ENCODE peak calls at places on chromosomes 13 and 19, in eight cellular contexts. J is Right ventricle myocardium superior, Y is NCI-H1436, O is Daoy, H is 8988T, F is uterus, P is testis, R is iris pigment epithelial cell. I is an unnamed sample.

GRCh38 chr13:107348931-107349330 is 781.0 kb upstream of the ARGLU1 start:
- DNase-seq in J (no peak), Y (no peak), O (peak), H (no peak), F (no peak), P (no peak), R (peak), I (no peak)

GRCh38 chr13:23946067-23946466 is 48.8 kb upstream of the C1QTNF9B start:
- DNase-seq in J (no peak), Y (no peak), O (no peak), H (no peak), F (no peak), P (no peak), R (no peak), I (no peak)

GRCh38 chr13:93862259-93862658 is 617.2 kb downstream of the DCT start:
- DNase-seq in J (no peak), Y (no peak), O (no peak), H (no peak), F (no peak), P (no peak), R (peak), I (no peak)

GRCh38 chr13:112700291-112701060 is 10.6 kb downstream of the ATP11A start:
- DNase-seq in J (no peak), Y (no peak), O (no peak), H (no peak), F (no peak), P (no peak), R (no peak), I (no peak)

GRCh38 chr19:37333457-37333856 is 37.4 kb upstream of the ZNF527 start:
- DNase-seq in J (no peak), Y (no peak), O (peak), H (no peak), F (no peak), P (no peak), R (no peak), I (no peak)

GRCh38 chr19:51490676-51491075 is 10.9 kb downstream of the SIGLEC12 start:
- DNase-seq in J (no peak), Y (no peak), O (peak), H (no peak), F (no peak), P (peak), R (no peak), I (no peak)

GRCh38 chr13:41361501-41361900 is 50.4 kb downstream of the NAA16 start:
- DNase-seq in J (no peak), Y (no peak), O (no peak), H (no peak), F (no peak), P (no peak), R (peak), I (no peak)

GRCh38 chr13:96003304-96003703 is 49.9 kb downstream of the UGGT2 start:
- DNase-seq in J (no peak), Y (no peak), O (no peak), H (no peak), F (no peak), P (no peak), R (peak), I (no peak)

GRCh38 chr13:78129850-78130249 is 211.2 kb upstream of the EDNRB start:
- DNase-seq in J (no peak), Y (no peak), O (no peak), H (no peak), F (no peak), P (no peak), R (no peak), I (no peak)

GRCh38 chr13:40798380-40798779 is 9.0 kb downstream of the SLC25A15 start:
- DNase-seq in J (no peak), Y (peak), O (no peak), H (no peak), F (no peak), P (no peak), R (no peak), I (no peak)

GRCh38 chr13:62014299-62014698 is 598.6 kb upstream of the PCDH20 start:
- DNase-seq in J (no peak), Y (peak), O (no peak), H (no peak), F (no peak), P (no peak), R (peak), I (no peak)

GRCh38 chr19:55702131-55702627 is 27.2 kb downstream of the EPN1 start:
- DNase-seq in J (peak), Y (no peak), O (no peak), H (no peak), F (no peak), P (peak), R (no peak), I (no peak)

GRCh38 chr13:23657056-23657455 is 86.8 kb downstream of the TNFRSF19 start:
- DNase-seq in J (no peak), Y (no peak), O (no peak), H (no peak), F (no peak), P (no peak), R (no peak), I (no peak)

GRCh38 chr13:98581971-98582702 is 5.2 kb upstream of the STK24 start:
- DNase-seq in J (no peak), Y (no peak), O (peak), H (no peak), F (no peak), P (no peak), R (peak), I (no peak)

GRCh38 chr19:1064661-1065605 is 2.0 kb upstream of the ARHGAP45 start:
- DNase-seq in J (peak), Y (no peak), O (peak), H (peak), F (no peak), P (peak), R (peak), I (peak)

GRCh38 chr13:111179908-111180756 is 65.0 kb downstream of the ARHGEF7 start:
- DNase-seq in J (no peak), Y (no peak), O (no peak), H (no peak), F (no peak), P (no peak), R (peak), I (no peak)

GRCh38 chr19:7685546-7686445 is 5.2 kb downstream of the TRAPPC5 start:
- DNase-seq in J (no peak), Y (no peak), O (no peak), H (no peak), F (no peak), P (no peak), R (no peak), I (no peak)

GRCh38 chr13:113407531-113408393 is 43.8 kb upstream of the GRTP1 start:
- DNase-seq in J (peak), Y (no peak), O (no peak), H (no peak), F (no peak), P (no peak), R (no peak), I (no peak)

GRCh38 chr19:10769533-10770491 is 51.9 kb downstream of the DNM2 start:
- DNase-seq in J (peak), Y (no peak), O (no peak), H (no peak), F (peak), P (peak), R (peak), I (no peak)

GRCh38 chr19:16355293-16356043 is 30.8 kb downstream of the KLF2 start:
- DNase-seq in J (peak), Y (no peak), O (peak), H (no peak), F (no peak), P (peak), R (peak), I (no peak)

GRCh38 chr13:66992183-66992582 is 238.0 kb downstream of the PCDH9 start:
- DNase-seq in J (no peak), Y (no peak), O (peak), H (no peak), F (no peak), P (no peak), R (peak), I (no peak)

GRCh38 chr19:53608381-53608780 is 23.4 kb upstream of the DPRX start:
- DNase-seq in J (no peak), Y (no peak), O (no peak), H (no peak), F (no peak), P (no peak), R (no peak), I (no peak)

GRCh38 chr13:45623516-45624090 is 8.1 kb upstream of the ERICH6B start:
- DNase-seq in J (no peak), Y (peak), O (peak), H (no peak), F (no peak), P (no peak), R (peak), I (peak)

GRCh38 chr19:35306473-35307246 is 14.7 kb downstream of the MAG start:
- DNase-seq in J (peak), Y (no peak), O (no peak), H (peak), F (no peak), P (no peak), R (no peak), I (no peak)

GRCh38 chr13:92390217-92390616 is 836.4 kb upstream of the GPC6 start:
- DNase-seq in J (no peak), Y (no peak), O (no peak), H (no peak), F (no peak), P (no peak), R (no peak), I (no peak)

GRCh38 chr19:46850228-46851203 is at the start of gene AP2S1:
- DNase-seq in J (peak), Y (peak), O (peak), H (peak), F (peak), P (peak), R (peak), I (peak)

GRCh38 chr13:88908896-88909535 is 1237.8 kb downstream of the SLITRK5 start:
- DNase-seq in J (no peak), Y (peak), O (no peak), H (no peak), F (no peak), P (peak), R (no peak), I (no peak)

GRCh38 chr19:38831142-38831605 is 420 bp downstream of the ECH1 start:
- DNase-seq in J (peak), Y (no peak), O (peak), H (peak), F (peak), P (peak), R (peak), I (peak)

GRCh38 chr13:29556742-29557141 is 38.7 kb downstream of the SLC7A1 start:
- DNase-seq in J (no peak), Y (no peak), O (no peak), H (no peak), F (no peak), P (no peak), R (no peak), I (no peak)

GRCh38 chr13:72390909-72391308 is 336.5 kb downstream of the MZT1 start:
- DNase-seq in J (no peak), Y (no peak), O (no peak), H (no peak), F (no peak), P (no peak), R (peak), I (no peak)

GRCh38 chr19:54207908-54208783 is 7.5 kb downstream of the RPS9 start:
- DNase-seq in J (peak), Y (no peak), O (peak), H (no peak), F (peak), P (peak), R (peak), I (peak)

GRCh38 chr13:101264931-101265330 is 151.4 kb downstream of the NALCN start:
- DNase-seq in J (no peak), Y (no peak), O (no peak), H (no peak), F (no peak), P (no peak), R (no peak), I (no peak)

GRCh38 chr19:5166262-5166661 is 174.3 kb downstream of the PTPRS start:
- DNase-seq in J (no peak), Y (no peak), O (no peak), H (no peak), F (no peak), P (no peak), R (peak), I (no peak)

GRCh38 chr19:45767410-45767880 is 1.6 kb downstream of the SIX5 start:
- DNase-seq in J (peak), Y (no peak), O (peak), H (peak), F (peak), P (peak), R (peak), I (no peak)

GRCh38 chr19:14554382-14554812 is 17.5 kb downstream of the NDUFB7 start:
- DNase-seq in J (no peak), Y (no peak), O (no peak), H (no peak), F (no peak), P (peak), R (no peak), I (no peak)

GRCh38 chr19:39890755-39891551 is 43.5 kb downstream of the FCGBP start:
- DNase-seq in J (no peak), Y (no peak), O (no peak), H (no peak), F (no peak), P (no peak), R (no peak), I (no peak)

GRCh38 chr19:12782424-12783225 is 7.3 kb upstream of the HOOK2 start:
- DNase-seq in J (peak), Y (peak), O (peak), H (no peak), F (peak), P (peak), R (peak), I (peak)

GRCh38 chr19:38657633-38658222 is 10.3 kb downstream of the ACTN4 start:
- DNase-seq in J (no peak), Y (no peak), O (peak), H (no peak), F (no peak), P (no peak), R (peak), I (no peak)

GRCh38 chr19:28633223-28634030 is 579.5 kb downstream of the UQCRFS1 start:
- DNase-seq in J (peak), Y (peak), O (peak), H (no peak), F (no peak), P (peak), R (peak), I (peak)